ENCODE peak calls at places on chromosomes 16 and 17, in four cellular contexts. A, I, W and M are unnamed samples.

GRCh38 chr16:71762186-71762585 is 37.7 kb upstream of the PHLPP2 start:
- DNase-seq in A (no peak), I (peak), W (no peak), M (no peak)

GRCh38 chr17:66944365-66945203 is 19.9 kb upstream of the CACNG4 start:
- DNase-seq in A (no peak), I (peak), W (no peak), M (peak)

GRCh38 chr17:32596666-32597065 is 109.9 kb downstream of the CDK5R1 start:
- DNase-seq in A (peak), I (peak), W (peak), M (no peak)

GRCh38 chr16:84138824-84139627 is 6.0 kb downstream of the HSDL1 start:
- DNase-seq in A (no peak), I (peak), W (peak), M (no peak)

GRCh38 chr17:4054446-4054845 is 88.4 kb downstream of the ZZEF1 start:
- DNase-seq in A (no peak), I (no peak), W (no peak), M (no peak)

GRCh38 chr17:68909066-68909465 is 46.1 kb downstream of the ABCA8 start:
- DNase-seq in A (peak), I (peak), W (peak), M (no peak)

GRCh38 chr17:57823469-57824401 is 26.1 kb downstream of the MRPS23 start:
- DNase-seq in A (peak), I (peak), W (no peak), M (no peak)

GRCh38 chr16:82586130-82586529 is 40.6 kb upstream of the CDH13 start:
- DNase-seq in A (no peak), I (no peak), W (no peak), M (no peak)

GRCh38 chr17:39605492-39606433 is 2.0 kb downstream of the NEUROD2 start:
- DNase-seq in A (peak), I (no peak), W (no peak), M (peak)

GRCh38 chr17:59783221-59784016 is 76.0 kb downstream of the VMP1 start:
- DNase-seq in A (peak), I (peak), W (no peak), M (peak)

GRCh38 chr16:71669926-71670536 is 44.0 kb downstream of the MARVELD3 start:
- DNase-seq in A (peak), I (no peak), W (no peak), M (no peak)

GRCh38 chr16:50583211-50583610 is 35.0 kb downstream of the NKD1 start:
- DNase-seq in A (no peak), I (no peak), W (no peak), M (no peak)

GRCh38 chr17:50346313-50347086 is 574 bp downstream of the XYLT2 start:
- DNase-seq in A (no peak), I (no peak), W (no peak), M (peak)

GRCh38 chr16:11253995-11254912 is 1.8 kb downstream of the SOCS1 start:
- DNase-seq in A (no peak), I (peak), W (no peak), M (no peak)

GRCh38 chr16:35569413-35569812 is 2110.0 kb downstream of the TP53TG3F start:
- DNase-seq in A (no peak), I (no peak), W (no peak), M (no peak)

GRCh38 chr16:88772871-88773811 is 11.9 kb downstream of the PIEZO1 start:
- DNase-seq in A (no peak), I (peak), W (no peak), M (no peak)

GRCh38 chr16:89828870-89829629 is 775 bp downstream of the SPIRE2 start:
- DNase-seq in A (no peak), I (no peak), W (no peak), M (no peak)

GRCh38 chr17:69874220-69874670 is 200.8 kb upstream of the KCNJ16 start:
- DNase-seq in A (no peak), I (peak), W (no peak), M (no peak)

GRCh38 chr17:81309859-81310839 is 15.0 kb upstream of the SLC38A10 start:
- DNase-seq in A (no peak), I (no peak), W (no peak), M (peak)

GRCh38 chr17:73030995-73031394 is 61.5 kb downstream of the SLC39A11 start:
- DNase-seq in A (no peak), I (no peak), W (no peak), M (no peak)

GRCh38 chr17:80872999-80873951 is 118.4 kb upstream of the CHMP6 start:
- DNase-seq in A (peak), I (no peak), W (no peak), M (no peak)

GRCh38 chr17:38815576-38816193 is 9.4 kb downstream of the CWC25 start:
- DNase-seq in A (peak), I (peak), W (no peak), M (no peak)

GRCh38 chr17:39573447-39574298 is 34.0 kb downstream of the NEUROD2 start:
- DNase-seq in A (peak), I (peak), W (no peak), M (peak)

GRCh38 chr17:31443386-31443785 is 51.9 kb downstream of the RAB11FIP4 start:
- DNase-seq in A (no peak), I (no peak), W (no peak), M (no peak)

GRCh38 chr17:58560511-58560910 is 46.1 kb upstream of the MTMR4 start:
- DNase-seq in A (no peak), I (no peak), W (no peak), M (no peak)

DNA sequence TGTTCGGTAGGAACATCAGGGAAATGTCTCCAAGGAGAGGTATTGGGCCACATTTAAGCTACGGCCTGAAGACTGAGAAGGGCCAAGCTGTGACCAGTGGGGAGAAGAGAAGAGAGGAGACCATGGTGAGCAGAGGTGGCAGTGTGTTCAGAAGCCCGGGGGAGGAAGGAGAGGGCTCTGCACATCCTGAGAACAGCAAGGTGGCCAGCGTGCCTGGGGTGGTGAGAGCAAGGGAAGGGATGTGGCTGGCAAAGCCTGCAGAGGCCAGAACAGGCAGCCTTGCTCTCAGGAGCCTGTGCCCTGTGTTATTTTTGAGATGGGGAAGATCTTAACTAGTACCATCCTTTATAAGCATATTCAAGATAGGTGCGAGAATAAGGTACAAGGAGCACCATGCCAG is 933.5 kb upstream of the EEF2KMT start:
- DNase-seq in A (no peak), I (no peak), W (no peak), M (no peak)
- TF ChIP-seq USF2 in A (no peak), I (no peak), W (no peak), M (no peak)

GRCh38 chr16:23172549-23172948 is 10.0 kb upstream of the SCNN1G start:
- DNase-seq in A (no peak), I (no peak), W (no peak), M (no peak)

GRCh38 chr16:23171234-23171948 is 11.2 kb upstream of the SCNN1G start:
- DNase-seq in A (peak), I (peak), W (no peak), M (no peak)

DNA sequence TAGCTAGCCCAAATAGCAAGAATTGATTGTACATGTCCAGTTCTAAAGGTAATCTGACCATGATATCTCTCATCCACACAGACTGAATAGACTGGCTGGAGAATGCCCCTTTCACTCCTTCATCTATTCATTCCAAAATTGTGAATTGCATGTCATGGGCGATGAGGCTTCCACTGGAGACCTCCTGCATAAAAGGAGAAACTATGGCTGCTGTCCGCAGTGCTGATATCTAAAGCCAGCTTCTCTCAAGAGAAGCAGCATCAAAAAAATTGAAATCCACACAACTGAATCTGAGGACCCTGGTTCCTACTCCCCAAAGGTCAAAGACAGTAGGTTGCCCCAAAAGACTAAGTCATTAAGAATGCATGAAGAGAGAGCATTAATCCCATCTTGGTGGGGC is 7.9 kb upstream of the SCNN1G start:
- DNase-seq in A (no peak), I (peak), W (no peak), M (no peak)
- TF ChIP-seq USF2 in A (no peak), I (no peak), W (no peak), M (no peak)

DNA sequence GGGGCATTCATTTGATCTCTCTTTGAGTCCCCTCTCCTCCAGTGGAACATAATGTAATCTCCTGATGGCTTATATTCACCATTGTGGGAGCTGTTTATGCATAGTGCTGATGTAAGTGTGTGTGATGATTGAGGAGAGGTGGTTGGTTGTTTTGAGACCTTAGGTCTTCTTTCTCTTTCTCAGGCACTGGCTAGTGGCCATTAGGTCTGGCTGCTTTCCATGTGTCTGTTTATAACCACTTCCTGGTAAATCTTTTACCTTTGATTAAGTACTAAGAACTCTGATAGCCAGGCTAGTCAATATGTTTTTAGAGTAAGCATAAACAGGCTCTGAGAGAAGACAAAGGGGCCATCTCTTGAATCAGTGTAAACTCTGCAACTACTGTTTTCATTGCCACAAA is 27.9 kb downstream of the VAT1L start:
- DNase-seq in A (no peak), I (peak), W (no peak), M (peak)
- TF ChIP-seq USF2 in A (no peak), I (no peak), W (no peak), M (no peak)

GRCh38 chr16:30785126-30786106 is 1.6 kb downstream of the ZNF629 start:
- DNase-seq in A (no peak), I (no peak), W (no peak), M (no peak)

GRCh38 chr16:30784215-30784614 is 2.8 kb downstream of the ZNF629 start:
- DNase-seq in A (no peak), I (no peak), W (no peak), M (no peak)

GRCh38 chr16:30787613-30788378 is 791 bp upstream of the ZNF629 start:
- DNase-seq in A (no peak), I (no peak), W (no peak), M (no peak)

GRCh38 chr16:30786936-30787612 is at the start of gene ZNF629:
- DNase-seq in A (peak), I (peak), W (no peak), M (peak)

GRCh38 chr16:30786115-30786935 is 680 bp downstream of the ZNF629 start:
- DNase-seq in A (peak), I (peak), W (no peak), M (peak)
- TF ChIP-seq USF2 in A (no peak), I (no peak), W (no peak), M (no peak)